ENCODE peak calls at places on chromosomes 3 and 15, in six cellular contexts. W is IMR-90; E is right lobe of liver; Z is CD8-positive, alpha-beta memory T cell; O is osteoblast; N is pancreas. C is an unnamed sample. For H3K4me1, the result is how much of the 10 kb centered on the place peaks cover.

GRCh38 chr3:139664958-139665357 is 12.8 kb downstream of the NMNAT3 start:
- DNase-seq in W (no peak), E (no peak), Z (no peak), O (no peak), N (no peak), C (no peak)

GRCh38 chr3:133295199-133295901 is 104.5 kb upstream of the BFSP2 start:
- DNase-seq in W (peak), E (no peak), Z (no peak), O (no peak), N (no peak), C (no peak)

GRCh38 chr3:42473083-42473932 is 29.1 kb upstream of the VIPR1 start:
- DNase-seq in W (peak), E (no peak), Z (no peak), O (no peak), N (no peak), C (no peak)

GRCh38 chr3:109563149-109563548 is 225.8 kb upstream of the DPPA4 start:
- DNase-seq in W (no peak), E (no peak), Z (peak), O (no peak), N (no peak), C (no peak)

GRCh38 chr3:113468536-113468935 is 27.2 kb upstream of the CFAP44 start:
- DNase-seq in W (peak), E (no peak), Z (no peak), O (no peak), N (no peak), C (no peak)

GRCh38 chr3:10551821-10552630 is 46.6 kb upstream of the ATP2B2 start:
- DNase-seq in W (peak), E (peak), Z (peak), O (peak), N (no peak), C (peak)

GRCh38 chr3:48690846-48691458 is 5.2 kb upstream of the NCKIPSD start:
- DNase-seq in W (no peak), E (no peak), Z (no peak), O (no peak), N (no peak), C (no peak)

GRCh38 chr3:45690331-45691035 is 1.3 kb downstream of the SACM1L start:
- DNase-seq in W (no peak), E (no peak), Z (no peak), O (no peak), N (no peak), C (no peak)

GRCh38 chr3:59862686-59863085 is 812.9 kb upstream of the CFAP20DC start:
- DNase-seq in W (peak), E (no peak), Z (no peak), O (no peak), N (no peak), C (no peak)

GRCh38 chr3:126051234-126051633 is 32.7 kb downstream of the SLC41A3 start:
- DNase-seq in W (no peak), E (no peak), Z (no peak), O (peak), N (no peak), C (no peak)

GRCh38 chr15:63046927-63047760 is 4.6 kb downstream of the TPM1 start:
- DNase-seq in W (no peak), E (no peak), Z (no peak), O (peak), N (no peak), C (no peak)

GRCh38 chr3:7876741-7877297 is 624.8 kb upstream of the LMCD1 start:
- DNase-seq in W (no peak), E (no peak), Z (no peak), O (no peak), N (no peak), C (no peak)

GRCh38 chr3:110577856-110578255 is 493.8 kb upstream of the NECTIN3 start:
- DNase-seq in W (no peak), E (no peak), Z (no peak), O (no peak), N (no peak), C (no peak)

GRCh38 chr3:55163421-55163820 is 235.6 kb upstream of the LRTM1 start:
- DNase-seq in W (no peak), E (no peak), Z (no peak), O (no peak), N (no peak), C (no peak)

GRCh38 chr3:58414538-58415197 is 19.0 kb downstream of the PDHB start:
- DNase-seq in W (peak), E (no peak), Z (no peak), O (peak), N (no peak), C (no peak)

GRCh38 chr3:129383292-129383860 is 45.1 kb downstream of the EFCAB12 start:
- DNase-seq in W (peak), E (peak), Z (peak), O (peak), N (peak), C (peak)

GRCh38 chr15:70793694-70794093 is 30.3 kb upstream of the UACA start:
- DNase-seq in W (no peak), E (no peak), Z (no peak), O (no peak), N (no peak), C (no peak)

GRCh38 chr15:97077930-97078329 is 747.4 kb downstream of the NR2F2 start:
- DNase-seq in W (no peak), E (no peak), Z (no peak), O (no peak), N (no peak), C (no peak)

GRCh38 chr15:98881526-98882517 is 125.8 kb downstream of the PGPEP1L start:
- DNase-seq in W (peak), E (no peak), Z (no peak), O (no peak), N (no peak), C (no peak)

GRCh38 chr3:183317886-183318845 is 65.1 kb downstream of the B3GNT5 start:
- DNase-seq in W (peak), E (no peak), Z (no peak), O (no peak), N (no peak), C (no peak)

GRCh38 chr3:186152889-186153292 is 44.0 kb upstream of the ETV5 start:
- DNase-seq in W (no peak), E (no peak), Z (no peak), O (no peak), N (no peak), C (no peak)

GRCh38 chr3:52685285-52685704 is 418 bp downstream of the PBRM1 start:
- DNase-seq in W (no peak), E (peak), Z (peak), O (peak), N (peak), C (peak)

GRCh38 chr3:128271536-128272332 is 118.5 kb downstream of the EEFSEC start:
- DNase-seq in W (no peak), E (no peak), Z (no peak), O (no peak), N (no peak), C (no peak)

GRCh38 chr3:15305366-15305844 is 27.0 kb downstream of the SH3BP5 start:
- DNase-seq in W (peak), E (no peak), Z (peak), O (no peak), N (no peak), C (no peak)

GRCh38 chr3:15303216-15303615 is 29.2 kb downstream of the SH3BP5 start:
- DNase-seq in W (no peak), E (no peak), Z (no peak), O (no peak), N (no peak), C (no peak)

GRCh38 chr3:15300318-15301078 is 31.9 kb downstream of the SH3BP5 start:
- DNase-seq in W (peak), E (no peak), Z (no peak), O (peak), N (peak), C (no peak)

GRCh38 chr3:15301761-15302160 is 30.6 kb downstream of the SH3BP5 start:
- DNase-seq in W (no peak), E (no peak), Z (no peak), O (no peak), N (peak), C (no peak)

GRCh38 chr3:15303728-15304127 is 28.7 kb downstream of the SH3BP5 start:
- DNase-seq in W (no peak), E (no peak), Z (no peak), O (peak), N (peak), C (no peak)
- H3K4me1 ChIP-seq in W (under half), E (under half), Z (half or more), O (under half), N (under half), C (under half)

GRCh38 chr3:195907730-195908438 is 467 bp downstream of the TNK2 start:
- DNase-seq in W (no peak), E (peak), Z (peak), O (peak), N (no peak), C (peak)

GRCh38 chr3:195903950-195904290 is 4.4 kb downstream of the TNK2 start:
- DNase-seq in W (no peak), E (no peak), Z (no peak), O (no peak), N (no peak), C (no peak)

GRCh38 chr3:195906865-195907729 is 1.3 kb downstream of the TNK2 start:
- DNase-seq in W (peak), E (no peak), Z (peak), O (peak), N (peak), C (peak)

GRCh38 chr3:195905970-195906864 is 2.1 kb downstream of the TNK2 start:
- DNase-seq in W (peak), E (no peak), Z (no peak), O (peak), N (no peak), C (no peak)

DNA sequence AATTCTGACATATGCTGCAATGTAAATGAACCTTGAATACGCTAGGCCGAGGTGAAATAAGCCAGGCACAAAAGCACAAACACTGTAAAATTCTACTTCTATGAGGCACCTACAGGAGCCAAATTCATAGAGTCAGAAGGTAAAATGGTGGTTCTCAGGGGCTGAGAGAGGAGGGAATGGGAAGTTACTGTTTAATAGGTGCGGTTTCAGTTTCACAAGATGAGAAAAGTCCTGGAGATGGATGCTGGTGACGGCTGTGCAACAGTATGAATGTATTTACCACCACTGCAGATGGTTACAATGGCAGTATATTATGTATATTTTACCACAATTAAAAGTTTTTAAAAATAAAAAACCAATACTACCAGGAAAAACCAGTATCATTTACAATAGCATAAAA is 4.0 kb downstream of the TNK2 start:
- DNase-seq in W (no peak), E (no peak), Z (no peak), O (no peak), N (no peak), C (no peak)
- H3K4me1 ChIP-seq in W (under half), E (under half), Z (half or more), O (under half), N (under half), C (half or more)

DNA sequence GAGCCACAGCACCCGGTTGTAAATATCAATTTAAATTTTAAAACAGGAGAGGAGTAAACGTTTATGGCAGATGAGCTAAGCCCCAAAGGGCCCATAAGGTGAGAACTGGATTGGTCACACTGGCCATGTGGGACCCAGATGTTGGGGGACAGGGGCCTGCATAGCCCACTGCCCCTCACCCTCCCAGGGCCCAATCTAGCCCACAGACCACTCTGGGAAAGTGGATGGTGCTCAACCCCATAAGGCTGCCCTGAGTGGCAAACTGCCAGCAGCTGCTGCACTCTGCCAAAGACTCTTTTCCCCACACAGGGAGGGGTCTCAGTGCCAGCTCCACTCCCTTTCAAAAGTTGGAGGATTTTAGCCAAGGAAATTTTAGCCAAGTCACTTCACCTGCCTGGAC is 42.5 kb downstream of the CCDC12 start:
- DNase-seq in W (no peak), E (no peak), Z (peak), O (no peak), N (no peak), C (peak)
- H3K4me1 ChIP-seq in W (half or more), E (under half), Z (under half), O (half or more), N (half or more), C (half or more)

GRCh38 chr15:74136584-74137543 is 6.5 kb downstream of the ISLR2 start:
- DNase-seq in W (no peak), E (no peak), Z (no peak), O (peak), N (no peak), C (no peak)
- H3K4me1 ChIP-seq in W (under half), E (under half), Z (under half), O (under half), N (under half), C (under half)

GRCh38 chr15:78040653-78041244 is 36.8 kb downstream of the TBC1D2B start:
- DNase-seq in W (no peak), E (no peak), Z (no peak), O (no peak), N (no peak), C (no peak)
- H3K4me1 ChIP-seq in W (under half), E (under half), Z (half or more), O (under half), N (under half), C (half or more)

C was measured in left lung.